ENCODE peak calls at places on chromosomes 2 and 18, in eight cellular contexts. One of them, this sample, is unnamed.

GRCh38 chr2:63064197-63064596 is 13.6 kb downstream of the OTX1 start:
- DNase-seq in lower lobe of right lung: no peak
- DNase-seq in natural killer cell: no peak
- DNase-seq in GM10248: no peak
- DNase-seq in HFF-Myc: no peak
- DNase-seq in lung: no peak
- DNase-seq in CD4-positive, alpha-beta T cell: no peak
- DNase-seq in HepG2: no peak
- DNase-seq in this sample: no peak

GRCh38 chr18:58496937-58497336 is 132.0 kb downstream of the ALPK2 start:
- DNase-seq in lower lobe of right lung: no peak
- DNase-seq in natural killer cell: no peak
- DNase-seq in GM10248: no peak
- DNase-seq in HFF-Myc: no peak
- DNase-seq in lung: no peak
- DNase-seq in CD4-positive, alpha-beta T cell: no peak
- DNase-seq in HepG2: peak
- DNase-seq in this sample: no peak

GRCh38 chr2:211391206-211391605 is 834.8 kb downstream of the CPS1 start:
- DNase-seq in lower lobe of right lung: no peak
- DNase-seq in natural killer cell: no peak
- DNase-seq in GM10248: no peak
- DNase-seq in HFF-Myc: no peak
- DNase-seq in lung: no peak
- DNase-seq in CD4-positive, alpha-beta T cell: no peak
- DNase-seq in HepG2: no peak
- DNase-seq in this sample: no peak

GRCh38 chr2:173033080-173033479 is 42.6 kb upstream of the MAP3K20 start:
- DNase-seq in lower lobe of right lung: no peak
- DNase-seq in natural killer cell: no peak
- DNase-seq in GM10248: no peak
- DNase-seq in HFF-Myc: peak
- DNase-seq in lung: no peak
- DNase-seq in CD4-positive, alpha-beta T cell: no peak
- DNase-seq in HepG2: no peak
- DNase-seq in this sample: no peak

GRCh38 chr2:60337142-60337497 is 216.3 kb downstream of the BCL11A start:
- DNase-seq in lower lobe of right lung: no peak
- DNase-seq in natural killer cell: no peak
- DNase-seq in GM10248: no peak
- DNase-seq in HFF-Myc: no peak
- DNase-seq in lung: no peak
- DNase-seq in CD4-positive, alpha-beta T cell: no peak
- DNase-seq in HepG2: no peak
- DNase-seq in this sample: no peak

GRCh38 chr2:69291004-69291650 is 95.9 kb downstream of the GFPT1 start:
- DNase-seq in lower lobe of right lung: no peak
- DNase-seq in natural killer cell: no peak
- DNase-seq in GM10248: no peak
- DNase-seq in HFF-Myc: no peak
- DNase-seq in lung: no peak
- DNase-seq in CD4-positive, alpha-beta T cell: no peak
- DNase-seq in HepG2: peak
- DNase-seq in this sample: no peak

GRCh38 chr2:224952942-224953657 is 89.2 kb downstream of the DOCK10 start:
- DNase-seq in lower lobe of right lung: no peak
- DNase-seq in natural killer cell: no peak
- DNase-seq in GM10248: peak
- DNase-seq in HFF-Myc: no peak
- DNase-seq in lung: peak
- DNase-seq in CD4-positive, alpha-beta T cell: peak
- DNase-seq in HepG2: no peak
- DNase-seq in this sample: no peak

GRCh38 chr2:146927080-146927714 is 917.6 kb upstream of the ACVR2A start:
- DNase-seq in lower lobe of right lung: peak
- DNase-seq in natural killer cell: no peak
- DNase-seq in GM10248: peak
- DNase-seq in HFF-Myc: peak
- DNase-seq in lung: peak
- DNase-seq in CD4-positive, alpha-beta T cell: no peak
- DNase-seq in HepG2: peak
- DNase-seq in this sample: peak

GRCh38 chr2:136399667-136400316 is 281.8 kb upstream of the CXCR4 start:
- DNase-seq in lower lobe of right lung: no peak
- DNase-seq in natural killer cell: no peak
- DNase-seq in GM10248: no peak
- DNase-seq in HFF-Myc: no peak
- DNase-seq in lung: no peak
- DNase-seq in CD4-positive, alpha-beta T cell: no peak
- DNase-seq in HepG2: no peak
- DNase-seq in this sample: no peak

GRCh38 chr2:230908595-230909191 is 16.3 kb downstream of the GPR55 start:
- DNase-seq in lower lobe of right lung: no peak
- DNase-seq in natural killer cell: no peak
- DNase-seq in GM10248: no peak
- DNase-seq in HFF-Myc: peak
- DNase-seq in lung: no peak
- DNase-seq in CD4-positive, alpha-beta T cell: no peak
- DNase-seq in HepG2: peak
- DNase-seq in this sample: no peak

GRCh38 chr2:105813045-105813315 is 68.3 kb downstream of the NCK2 start:
- DNase-seq in lower lobe of right lung: no peak
- DNase-seq in natural killer cell: no peak
- DNase-seq in GM10248: no peak
- DNase-seq in HFF-Myc: no peak
- DNase-seq in lung: no peak
- DNase-seq in CD4-positive, alpha-beta T cell: no peak
- DNase-seq in HepG2: no peak
- DNase-seq in this sample: no peak

GRCh38 chr2:99066602-99067001 is 74.9 kb upstream of the C2orf15 start:
- DNase-seq in lower lobe of right lung: no peak
- DNase-seq in natural killer cell: no peak
- DNase-seq in GM10248: peak
- DNase-seq in HFF-Myc: peak
- DNase-seq in lung: no peak
- DNase-seq in CD4-positive, alpha-beta T cell: no peak
- DNase-seq in HepG2: peak
- DNase-seq in this sample: no peak

GRCh38 chr2:62565309-62565908 is 59.4 kb upstream of the TMEM17 start:
- DNase-seq in lower lobe of right lung: no peak
- DNase-seq in natural killer cell: no peak
- DNase-seq in GM10248: no peak
- DNase-seq in HFF-Myc: no peak
- DNase-seq in lung: no peak
- DNase-seq in CD4-positive, alpha-beta T cell: no peak
- DNase-seq in HepG2: peak
- DNase-seq in this sample: no peak

GRCh38 chr2:177553176-177553909 is 160.8 kb downstream of the AGPS start:
- DNase-seq in lower lobe of right lung: no peak
- DNase-seq in natural killer cell: no peak
- DNase-seq in GM10248: no peak
- DNase-seq in HFF-Myc: no peak
- DNase-seq in lung: no peak
- DNase-seq in CD4-positive, alpha-beta T cell: no peak
- DNase-seq in HepG2: no peak
- DNase-seq in this sample: no peak

GRCh38 chr2:33205693-33206434 is 259.1 kb downstream of the LTBP1 start:
- DNase-seq in lower lobe of right lung: no peak
- DNase-seq in natural killer cell: no peak
- DNase-seq in GM10248: peak
- DNase-seq in HFF-Myc: no peak
- DNase-seq in lung: no peak
- DNase-seq in CD4-positive, alpha-beta T cell: no peak
- DNase-seq in HepG2: no peak
- DNase-seq in this sample: no peak

DNA sequence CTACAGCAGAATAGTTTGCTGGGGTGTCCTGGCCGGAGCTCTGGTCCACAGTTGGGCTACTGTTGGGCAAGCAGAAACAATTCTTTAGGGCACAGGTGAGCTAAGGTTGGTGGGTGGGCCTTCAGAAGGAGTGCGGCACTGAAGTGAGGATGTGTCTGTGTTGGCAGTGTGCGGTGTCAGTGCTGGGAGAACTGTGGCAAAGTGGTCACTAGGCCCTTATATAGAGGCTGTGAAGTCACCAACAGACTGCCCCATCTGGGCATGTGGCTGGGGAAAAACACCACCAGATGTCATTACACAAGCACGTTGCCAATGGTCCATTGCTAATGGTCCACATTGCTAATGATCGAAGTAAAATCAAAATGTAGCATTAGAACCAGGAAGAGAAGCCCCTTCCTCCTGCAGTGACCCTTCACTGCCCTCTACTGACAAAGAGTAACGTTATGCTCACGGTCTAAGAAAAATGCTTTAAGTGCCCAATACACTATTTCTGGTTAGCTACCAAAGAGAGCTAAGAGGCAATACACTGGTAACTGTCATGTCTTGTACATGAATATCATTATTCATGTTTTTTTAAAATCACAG is 21.3 kb downstream of the SCN1A start:
- DNase-seq in lower lobe of right lung: no peak
- DNase-seq in natural killer cell: no peak
- DNase-seq in GM10248: no peak
- DNase-seq in HFF-Myc: no peak
- DNase-seq in lung: no peak
- DNase-seq in CD4-positive, alpha-beta T cell: no peak
- DNase-seq in HepG2: peak
- DNase-seq in this sample: no peak
- TF ChIP-seq CTCF in lower lobe of right lung: no peak
- TF ChIP-seq CTCF in natural killer cell: no peak
- TF ChIP-seq CTCF in GM10248: no peak
- TF ChIP-seq CTCF in HFF-Myc: peak
- TF ChIP-seq CTCF in lung: no peak
- TF ChIP-seq CTCF in CD4-positive, alpha-beta T cell: no peak
- TF ChIP-seq CTCF in HepG2: peak
- TF ChIP-seq CTCF in this sample: peak

GRCh38 chr2:21362101-21362500 is 238.3 kb downstream of the TDRD15 start:
- DNase-seq in lower lobe of right lung: no peak
- DNase-seq in natural killer cell: no peak
- DNase-seq in GM10248: no peak
- DNase-seq in HFF-Myc: no peak
- DNase-seq in lung: no peak
- DNase-seq in CD4-positive, alpha-beta T cell: no peak
- DNase-seq in HepG2: no peak
- DNase-seq in this sample: no peak

GRCh38 chr2:21367421-21367820 is 243.7 kb downstream of the TDRD15 start:
- DNase-seq in lower lobe of right lung: no peak
- DNase-seq in natural killer cell: no peak
- DNase-seq in GM10248: no peak
- DNase-seq in HFF-Myc: no peak
- DNase-seq in lung: no peak
- DNase-seq in CD4-positive, alpha-beta T cell: no peak
- DNase-seq in HepG2: no peak
- DNase-seq in this sample: no peak

GRCh38 chr2:21358971-21359370 is 235.2 kb downstream of the TDRD15 start:
- DNase-seq in lower lobe of right lung: no peak
- DNase-seq in natural killer cell: no peak
- DNase-seq in GM10248: no peak
- DNase-seq in HFF-Myc: no peak
- DNase-seq in lung: no peak
- DNase-seq in CD4-positive, alpha-beta T cell: no peak
- DNase-seq in HepG2: no peak
- DNase-seq in this sample: no peak

GRCh38 chr2:21361406-21361805 is 237.6 kb downstream of the TDRD15 start:
- DNase-seq in lower lobe of right lung: no peak
- DNase-seq in natural killer cell: no peak
- DNase-seq in GM10248: no peak
- DNase-seq in HFF-Myc: no peak
- DNase-seq in lung: no peak
- DNase-seq in CD4-positive, alpha-beta T cell: no peak
- DNase-seq in HepG2: no peak
- DNase-seq in this sample: no peak

DNA sequence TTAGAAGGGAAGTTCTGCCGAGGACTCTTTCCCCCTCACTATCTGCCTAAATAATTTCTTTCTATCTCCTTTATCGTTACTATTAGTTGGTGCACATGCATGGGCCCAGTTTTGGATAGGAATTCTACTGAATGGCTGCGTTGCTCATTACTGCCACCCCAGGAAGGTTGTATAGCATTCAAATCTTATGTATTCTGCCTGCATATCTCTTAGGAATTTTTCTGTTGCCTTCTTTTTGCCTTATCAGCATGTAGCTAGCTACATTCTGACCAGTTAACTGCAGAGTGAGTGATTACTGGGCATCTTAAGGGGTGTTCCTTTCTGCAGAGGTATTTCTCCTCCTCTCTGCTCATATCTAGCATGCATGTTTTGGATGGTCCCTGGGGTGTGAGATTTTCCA is 239.6 kb downstream of the TDRD15 start:
- DNase-seq in lower lobe of right lung: no peak
- DNase-seq in natural killer cell: no peak
- DNase-seq in GM10248: no peak
- DNase-seq in HFF-Myc: no peak
- DNase-seq in lung: no peak
- DNase-seq in CD4-positive, alpha-beta T cell: no peak
- DNase-seq in HepG2: no peak
- DNase-seq in this sample: no peak
- TF ChIP-seq CTCF in lower lobe of right lung: no peak
- TF ChIP-seq CTCF in natural killer cell: no peak
- TF ChIP-seq CTCF in GM10248: no peak
- TF ChIP-seq CTCF in HFF-Myc: no peak
- TF ChIP-seq CTCF in lung: no peak
- TF ChIP-seq CTCF in CD4-positive, alpha-beta T cell: no peak
- TF ChIP-seq CTCF in HepG2: peak
- TF ChIP-seq CTCF in this sample: no peak

GRCh38 chr2:218953366-218953954 is 6.0 kb upstream of the CDK5R2 start:
- DNase-seq in lower lobe of right lung: no peak
- DNase-seq in natural killer cell: no peak
- DNase-seq in GM10248: no peak
- DNase-seq in HFF-Myc: no peak
- DNase-seq in lung: no peak
- DNase-seq in CD4-positive, alpha-beta T cell: no peak
- DNase-seq in HepG2: no peak
- DNase-seq in this sample: no peak
- TF ChIP-seq CTCF in lower lobe of right lung: no peak
- TF ChIP-seq CTCF in natural killer cell: no peak
- TF ChIP-seq CTCF in GM10248: peak
- TF ChIP-seq CTCF in HFF-Myc: peak
- TF ChIP-seq CTCF in lung: no peak
- TF ChIP-seq CTCF in CD4-positive, alpha-beta T cell: no peak
- TF ChIP-seq CTCF in HepG2: peak
- TF ChIP-seq CTCF in this sample: peak

DNA sequence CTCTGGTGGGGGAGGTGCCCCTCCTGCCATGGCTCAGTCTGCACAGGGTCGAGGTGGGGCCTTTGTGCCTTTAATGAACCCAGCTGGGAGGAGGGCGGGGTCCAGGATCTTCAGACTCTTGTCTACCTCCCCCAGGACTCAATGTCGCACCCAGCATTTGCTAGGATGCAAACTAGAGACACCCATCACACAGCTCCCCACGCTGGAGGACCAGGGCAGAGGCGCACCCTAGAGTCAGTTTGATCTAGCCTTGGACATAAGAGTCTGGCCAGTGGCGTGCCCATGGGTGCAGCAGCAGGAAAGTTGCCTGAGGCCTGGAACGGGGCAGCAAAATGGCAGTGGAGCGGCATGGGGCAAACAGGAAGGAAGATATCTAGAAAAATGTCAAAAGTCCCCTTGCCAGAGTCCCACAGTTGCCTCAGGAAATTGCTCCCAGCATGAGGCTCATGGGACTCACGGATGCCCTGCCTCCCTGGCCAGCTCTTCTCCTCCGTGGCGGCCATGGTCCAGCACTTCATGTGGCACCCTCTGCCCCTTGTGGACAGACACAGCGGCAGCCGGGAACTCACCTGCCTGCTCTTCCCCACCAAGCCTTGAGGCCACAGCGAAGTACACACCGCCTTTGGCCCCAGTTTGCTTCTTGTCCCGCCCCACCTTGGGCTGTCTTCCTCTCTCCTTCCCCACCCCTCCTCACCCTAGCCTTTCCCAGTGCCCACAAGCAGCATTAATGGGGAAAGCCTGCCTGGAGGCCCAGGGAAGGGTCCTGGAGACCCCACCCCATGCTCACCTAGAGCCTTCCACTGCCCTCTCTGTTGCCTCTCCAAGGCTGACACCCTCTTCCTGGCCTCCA is 17.7 kb downstream of the SH2D6 start:
- DNase-seq in lower lobe of right lung: no peak
- DNase-seq in natural killer cell: no peak
- DNase-seq in GM10248: no peak
- DNase-seq in HFF-Myc: no peak
- DNase-seq in lung: no peak
- DNase-seq in CD4-positive, alpha-beta T cell: no peak
- DNase-seq in HepG2: no peak
- DNase-seq in this sample: no peak
- TF ChIP-seq CTCF in lower lobe of right lung: no peak
- TF ChIP-seq CTCF in natural killer cell: no peak
- TF ChIP-seq CTCF in GM10248: no peak
- TF ChIP-seq CTCF in HFF-Myc: no peak
- TF ChIP-seq CTCF in lung: no peak
- TF ChIP-seq CTCF in CD4-positive, alpha-beta T cell: no peak
- TF ChIP-seq CTCF in HepG2: peak
- TF ChIP-seq CTCF in this sample: peak